ENCODE peak calls at places on chromosomes 2 and 18, in eight cellular contexts. N is H9; C is heart left ventricle; X is mammary epithelial cell; I is AG04450; L is CD8-positive, alpha-beta T cell; Y is Peyer's patch; S is PC-3. B is an unnamed sample.

GRCh38 chr2:46651363-46652099 is 172.2 kb downstream of the TMEM247 start:
- DNase-seq in N (no peak), C (no peak), X (no peak), I (no peak), L (no peak), Y (no peak), S (no peak), B (no peak)

GRCh38 chr2:36516136-36516870 is 81.7 kb downstream of the FEZ2 start:
- DNase-seq in N (no peak), C (no peak), X (peak), I (no peak), L (no peak), Y (no peak), S (no peak), B (no peak)

GRCh38 chr2:111200333-111200879 is 79.7 kb downstream of the BCL2L11 start:
- DNase-seq in N (no peak), C (no peak), X (no peak), I (no peak), L (peak), Y (no peak), S (no peak), B (peak)

GRCh38 chr2:84908948-84909713 is 3.7 kb downstream of the TMSB10 start:
- DNase-seq in N (no peak), C (no peak), X (no peak), I (no peak), L (no peak), Y (no peak), S (no peak), B (no peak)

GRCh38 chr2:30989746-30990145 is 148.5 kb downstream of the GALNT14 start:
- DNase-seq in N (no peak), C (no peak), X (no peak), I (no peak), L (no peak), Y (no peak), S (no peak), B (no peak)

GRCh38 chr2:45373534-45373933 is 237.5 kb downstream of the SRBD1 start:
- DNase-seq in N (no peak), C (no peak), X (no peak), I (no peak), L (no peak), Y (no peak), S (peak), B (no peak)

GRCh38 chr2:153196378-153197058 is 282.0 kb downstream of the RPRM start:
- DNase-seq in N (no peak), C (no peak), X (no peak), I (no peak), L (no peak), Y (no peak), S (no peak), B (no peak)

GRCh38 chr2:234444888-234445287 is 52.0 kb downstream of the ARL4C start:
- DNase-seq in N (no peak), C (peak), X (peak), I (peak), L (no peak), Y (no peak), S (no peak), B (no peak)

GRCh38 chr2:88329815-88330603 is 122.5 kb downstream of the FOXI3 start:
- DNase-seq in N (peak), C (no peak), X (peak), I (no peak), L (no peak), Y (no peak), S (peak), B (no peak)

GRCh38 chr2:168192839-168193616 is 54.4 kb downstream of the STK39 start:
- DNase-seq in N (no peak), C (no peak), X (no peak), I (no peak), L (peak), Y (no peak), S (peak), B (no peak)

GRCh38 chr2:60818272-60818671 is 62.2 kb downstream of the PAPOLG start:
- DNase-seq in N (no peak), C (no peak), X (no peak), I (no peak), L (peak), Y (no peak), S (peak), B (no peak)

GRCh38 chr2:72289283-72289682 is 141.6 kb upstream of the CYP26B1 start:
- DNase-seq in N (no peak), C (no peak), X (no peak), I (peak), L (no peak), Y (no peak), S (peak), B (no peak)

GRCh38 chr2:162490052-162490717 is 146.3 kb downstream of the GCA start:
- DNase-seq in N (no peak), C (no peak), X (peak), I (no peak), L (no peak), Y (no peak), S (peak), B (no peak)

GRCh38 chr2:5373200-5373599 is 319.0 kb upstream of the SOX11 start:
- DNase-seq in N (peak), C (no peak), X (no peak), I (no peak), L (no peak), Y (no peak), S (no peak), B (no peak)

GRCh38 chr18:50011813-50012445 is 183.0 kb downstream of the MYO5B start:
- DNase-seq in N (no peak), C (no peak), X (peak), I (peak), L (no peak), Y (no peak), S (peak), B (no peak)

GRCh38 chr2:48170281-48170680 is 264.0 kb upstream of the FBXO11 start:
- DNase-seq in N (no peak), C (no peak), X (peak), I (peak), L (no peak), Y (no peak), S (no peak), B (no peak)

GRCh38 chr2:25042321-25043240 is 705 bp downstream of the EFR3B start:
- DNase-seq in N (peak), C (peak), X (no peak), I (no peak), L (peak), Y (peak), S (peak), B (peak)

GRCh38 chr2:128734521-128735295 is 416.0 kb upstream of the HS6ST1 start:
- DNase-seq in N (peak), C (no peak), X (no peak), I (no peak), L (no peak), Y (no peak), S (no peak), B (peak)

GRCh38 chr2:172374318-172375240 is 52.8 kb upstream of the ITGA6 start:
- DNase-seq in N (no peak), C (no peak), X (no peak), I (no peak), L (no peak), Y (no peak), S (no peak), B (no peak)

GRCh38 chr18:3595282-3596273 is 145.6 kb downstream of the TGIF1 start:
- DNase-seq in N (no peak), C (no peak), X (peak), I (peak), L (no peak), Y (no peak), S (peak), B (no peak)

GRCh38 chr2:99775585-99775984 is 285.8 kb upstream of the REV1 start:
- DNase-seq in N (no peak), C (no peak), X (no peak), I (peak), L (no peak), Y (no peak), S (peak), B (no peak)

GRCh38 chr2:46690825-46691224 is 211.5 kb downstream of the TMEM247 start:
- DNase-seq in N (no peak), C (no peak), X (no peak), I (peak), L (no peak), Y (no peak), S (peak), B (no peak)

GRCh38 chr18:58848685-58849084 is 16.0 kb upstream of the ZNF532 start:
- DNase-seq in N (peak), C (no peak), X (peak), I (no peak), L (no peak), Y (no peak), S (peak), B (no peak)

GRCh38 chr2:113138428-113139322 is 11.3 kb downstream of the IL1RN start:
- DNase-seq in N (no peak), C (no peak), X (peak), I (peak), L (peak), Y (no peak), S (peak), B (peak)

GRCh38 chr2:159562248-159562647 is 54.1 kb downstream of the BAZ2B start:
- DNase-seq in N (no peak), C (no peak), X (peak), I (peak), L (no peak), Y (no peak), S (no peak), B (no peak)

GRCh38 chr2:9112079-9112721 is 94.4 kb upstream of the ASAP2 start:
- DNase-seq in N (no peak), C (no peak), X (peak), I (peak), L (no peak), Y (no peak), S (peak), B (peak)

GRCh38 chr2:54560146-54560881 is 104.2 kb downstream of the SPTBN1 start:
- DNase-seq in N (no peak), C (peak), X (peak), I (no peak), L (peak), Y (no peak), S (peak), B (peak)

GRCh38 chr18:21314721-21315120 is 72.7 kb downstream of the GREB1L start:
- DNase-seq in N (no peak), C (no peak), X (peak), I (no peak), L (no peak), Y (no peak), S (peak), B (no peak)

GRCh38 chr2:11492720-11493119 is 26.8 kb upstream of the E2F6 start:
- DNase-seq in N (no peak), C (no peak), X (no peak), I (no peak), L (no peak), Y (no peak), S (no peak), B (no peak)

GRCh38 chr2:106960633-106961205 is 74.8 kb upstream of the ST6GAL2 start:
- DNase-seq in N (no peak), C (no peak), X (no peak), I (no peak), L (no peak), Y (no peak), S (no peak), B (no peak)

GRCh38 chr2:152098798-152099654 is at the start of gene CACNB4:
- DNase-seq in N (peak), C (peak), X (no peak), I (no peak), L (no peak), Y (no peak), S (no peak), B (no peak)

GRCh38 chr2:85551698-85552678 is 9.3 kb downstream of the GGCX start:
- DNase-seq in N (peak), C (peak), X (peak), I (no peak), L (peak), Y (peak), S (peak), B (peak)

GRCh38 chr18:73118121-73118816 is 250.5 kb upstream of the NETO1 start:
- DNase-seq in N (no peak), C (no peak), X (peak), I (peak), L (no peak), Y (no peak), S (peak), B (no peak)

GRCh38 chr2:12106440-12107080 is 360.1 kb downstream of the LPIN1 start:
- DNase-seq in N (no peak), C (peak), X (peak), I (peak), L (no peak), Y (no peak), S (peak), B (peak)

GRCh38 chr2:180655842-180656454 is 324.5 kb upstream of the UBE2E3 start:
- DNase-seq in N (no peak), C (no peak), X (no peak), I (no peak), L (no peak), Y (no peak), S (no peak), B (no peak)
- TF ChIP-seq CTCF in N (peak), C (peak), X (peak), I (peak), L (no peak), Y (no peak), S (peak), B (no peak)

GRCh38 chr2:237309416-237309815 is 104.5 kb downstream of the COL6A3 start:
- DNase-seq in N (no peak), C (no peak), X (no peak), I (no peak), L (no peak), Y (no peak), S (no peak), B (no peak)
- H3K27ac ChIP-seq in N (no peak), C (peak), X (no peak), I (no peak), L (no peak), Y (no peak), S (no peak), B (no peak)

GRCh38 chr2:216222650-216223352 is 113.7 kb downstream of the XRCC5 start:
- DNase-seq in N (peak), C (no peak), X (peak), I (no peak), L (no peak), Y (no peak), S (peak), B (no peak)
- TF ChIP-seq CTCF in N (peak), C (peak), X (peak), I (peak), L (no peak), Y (no peak), S (peak), B (no peak)

GRCh38 chr2:235745597-235745996 is 251.8 kb downstream of the AGAP1 start:
- DNase-seq in N (no peak), C (no peak), X (peak), I (no peak), L (no peak), Y (no peak), S (no peak), B (no peak)

GRCh38 chr2:235749121-235749780 is 255.4 kb downstream of the AGAP1 start:
- DNase-seq in N (no peak), C (no peak), X (no peak), I (peak), L (no peak), Y (no peak), S (no peak), B (no peak)

GRCh38 chr2:235747001-235747867 is 253.4 kb downstream of the AGAP1 start:
- DNase-seq in N (no peak), C (no peak), X (no peak), I (no peak), L (no peak), Y (no peak), S (no peak), B (no peak)

GRCh38 chr2:235746257-235746934 is 252.6 kb downstream of the AGAP1 start:
- DNase-seq in N (peak), C (no peak), X (peak), I (peak), L (no peak), Y (no peak), S (peak), B (peak)

DNA sequence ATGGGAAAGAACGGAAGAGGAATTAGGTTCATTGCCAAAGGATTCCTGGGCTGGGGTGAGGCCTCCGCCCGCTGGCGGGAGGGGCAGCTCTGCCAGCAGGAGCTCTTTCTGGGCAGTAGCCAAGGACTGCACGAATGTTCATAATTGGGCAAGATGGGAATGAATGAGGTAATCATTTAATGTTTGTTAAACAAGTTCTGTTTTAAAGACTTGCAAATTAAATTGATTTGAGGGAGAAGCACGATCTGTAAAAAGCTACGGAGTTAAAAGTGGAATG is 254.0 kb downstream of the AGAP1 start:
- DNase-seq in N (no peak), C (no peak), X (peak), I (no peak), L (no peak), Y (no peak), S (peak), B (no peak)
- H3K27ac ChIP-seq in N (no peak), C (no peak), X (no peak), I (no peak), L (no peak), Y (no peak), S (no peak), B (no peak)

GRCh38 chr2:143433840-143434239 is 304.6 kb downstream of the ARHGAP15 start:
- DNase-seq in N (no peak), C (no peak), X (no peak), I (no peak), L (no peak), Y (no peak), S (no peak), B (no peak)

GRCh38 chr2:143431316-143431715 is 302.1 kb downstream of the ARHGAP15 start:
- DNase-seq in N (no peak), C (no peak), X (no peak), I (no peak), L (no peak), Y (no peak), S (peak), B (no peak)

GRCh38 chr2:143434445-143434844 is 305.2 kb downstream of the ARHGAP15 start:
- DNase-seq in N (no peak), C (no peak), X (no peak), I (no peak), L (no peak), Y (no peak), S (no peak), B (no peak)

GRCh38 chr2:143435112-143435511 is 305.9 kb downstream of the ARHGAP15 start:
- DNase-seq in N (no peak), C (no peak), X (no peak), I (no peak), L (no peak), Y (no peak), S (no peak), B (no peak)

GRCh38 chr2:143433158-143433557 is 303.9 kb downstream of the ARHGAP15 start:
- DNase-seq in N (no peak), C (no peak), X (no peak), I (no peak), L (no peak), Y (no peak), S (no peak), B (no peak)
- TF ChIP-seq CTCF in N (peak), C (peak), X (no peak), I (no peak), L (no peak), Y (no peak), S (no peak), B (no peak)